ENCODE peak calls at places on chromosomes 7 and 10, in six cellular contexts. J is ovary, R is tibial nerve, I is HepG2, H is A549, Z is K562. S is an unnamed sample.

GRCh38 chr10:125141150-125141859 is 19.1 kb downstream of the CTBP2 start:
- DNase-seq in J (no peak), R (no peak), I (no peak), H (no peak), Z (no peak), S (no peak)

GRCh38 chr10:123011987-123012386 is 3.2 kb downstream of the ACADSB start:
- DNase-seq in J (no peak), R (no peak), I (no peak), H (no peak), Z (no peak), S (no peak)

GRCh38 chr10:3539696-3540383 is 245.2 kb downstream of the KLF6 start:
- DNase-seq in J (no peak), R (no peak), I (no peak), H (no peak), Z (no peak), S (no peak)

GRCh38 chr7:23266918-23267317 is 20.3 kb downstream of the GPNMB start:
- DNase-seq in J (no peak), R (no peak), I (no peak), H (no peak), Z (no peak), S (no peak)

GRCh38 chr7:141071260-141071854 is 2.5 kb upstream of the TMEM178B start:
- DNase-seq in J (no peak), R (no peak), I (peak), H (peak), Z (peak), S (no peak)

GRCh38 chr10:61634711-61635110 is 28.0 kb upstream of the CABCOCO1 start:
- DNase-seq in J (no peak), R (no peak), I (no peak), H (no peak), Z (no peak), S (no peak)

GRCh38 chr10:29734980-29735627 is 100.3 kb upstream of the SVIL start:
- DNase-seq in J (peak), R (peak), I (no peak), H (peak), Z (no peak), S (no peak)

GRCh38 chr10:103154464-103155299 is 38.4 kb downstream of the NT5C2 start:
- DNase-seq in J (no peak), R (no peak), I (peak), H (no peak), Z (no peak), S (no peak)

GRCh38 chr10:16952010-16952550 is 134.9 kb upstream of the RSU1 start:
- DNase-seq in J (no peak), R (no peak), I (no peak), H (no peak), Z (no peak), S (no peak)

GRCh38 chr7:9407816-9408215 is 974.4 kb downstream of the NXPH1 start:
- DNase-seq in J (no peak), R (no peak), I (no peak), H (no peak), Z (no peak), S (no peak)

GRCh38 chr10:70476249-70477035 is 2.1 kb upstream of the PALD1 start:
- DNase-seq in J (no peak), R (no peak), I (no peak), H (no peak), Z (no peak), S (no peak)

GRCh38 chr7:150339369-150339768 is 2.1 kb downstream of the RARRES2 start:
- DNase-seq in J (no peak), R (no peak), I (no peak), H (no peak), Z (no peak), S (no peak)

GRCh38 chr7:140649566-140650205 is 9.1 kb upstream of the DENND2A start:
- DNase-seq in J (no peak), R (no peak), I (no peak), H (no peak), Z (no peak), S (no peak)

GRCh38 chr7:149005427-149006344 is 22.6 kb downstream of the PDIA4 start:
- DNase-seq in J (peak), R (peak), I (peak), H (peak), Z (peak), S (peak)

GRCh38 chr10:18665079-18665478 is 5.8 kb downstream of the ARL5B start:
- DNase-seq in J (no peak), R (no peak), I (no peak), H (no peak), Z (no peak), S (no peak)

GRCh38 chr7:92698237-92698841 is 108.1 kb upstream of the FAM133B start:
- DNase-seq in J (no peak), R (no peak), I (peak), H (peak), Z (no peak), S (no peak)

GRCh38 chr7:24732646-24733413 is 24.4 kb downstream of the GSDME start:
- DNase-seq in J (no peak), R (no peak), I (peak), H (no peak), Z (no peak), S (peak)

GRCh38 chr10:125209591-125210373 is 49.4 kb upstream of the CTBP2 start:
- DNase-seq in J (peak), R (no peak), I (no peak), H (no peak), Z (no peak), S (no peak)

GRCh38 chr7:120915314-120915713 is 35.3 kb upstream of the ING3 start:
- DNase-seq in J (no peak), R (no peak), I (no peak), H (no peak), Z (no peak), S (no peak)

GRCh38 chr7:27329917-27330316 is 87.3 kb downstream of the EVX1 start:
- DNase-seq in J (no peak), R (no peak), I (no peak), H (peak), Z (no peak), S (no peak)

GRCh38 chr10:84348860-84349259 is 20.5 kb downstream of the CCSER2 start:
- DNase-seq in J (no peak), R (no peak), I (no peak), H (no peak), Z (no peak), S (no peak)

GRCh38 chr10:93566435-93567276 is at the start of gene FFAR4:
- DNase-seq in J (no peak), R (no peak), I (no peak), H (peak), Z (no peak), S (no peak)

GRCh38 chr10:108812906-108813305 is 1110.4 kb downstream of the XPNPEP1 start:
- DNase-seq in J (no peak), R (no peak), I (no peak), H (no peak), Z (no peak), S (no peak)

GRCh38 chr10:108812296-108812695 is 1111.0 kb downstream of the XPNPEP1 start:
- DNase-seq in J (no peak), R (no peak), I (no peak), H (no peak), Z (no peak), S (no peak)

GRCh38 chr10:108817572-108817971 is 1105.7 kb downstream of the XPNPEP1 start:
- DNase-seq in J (no peak), R (no peak), I (no peak), H (no peak), Z (no peak), S (no peak)

GRCh38 chr10:108817125-108817524 is 1106.2 kb downstream of the XPNPEP1 start:
- DNase-seq in J (no peak), R (no peak), I (no peak), H (no peak), Z (no peak), S (no peak)
- TF ChIP-seq EP300 in J (no peak), R (no peak), I (no peak), H (no peak), Z (no peak), S (no peak)

DNA sequence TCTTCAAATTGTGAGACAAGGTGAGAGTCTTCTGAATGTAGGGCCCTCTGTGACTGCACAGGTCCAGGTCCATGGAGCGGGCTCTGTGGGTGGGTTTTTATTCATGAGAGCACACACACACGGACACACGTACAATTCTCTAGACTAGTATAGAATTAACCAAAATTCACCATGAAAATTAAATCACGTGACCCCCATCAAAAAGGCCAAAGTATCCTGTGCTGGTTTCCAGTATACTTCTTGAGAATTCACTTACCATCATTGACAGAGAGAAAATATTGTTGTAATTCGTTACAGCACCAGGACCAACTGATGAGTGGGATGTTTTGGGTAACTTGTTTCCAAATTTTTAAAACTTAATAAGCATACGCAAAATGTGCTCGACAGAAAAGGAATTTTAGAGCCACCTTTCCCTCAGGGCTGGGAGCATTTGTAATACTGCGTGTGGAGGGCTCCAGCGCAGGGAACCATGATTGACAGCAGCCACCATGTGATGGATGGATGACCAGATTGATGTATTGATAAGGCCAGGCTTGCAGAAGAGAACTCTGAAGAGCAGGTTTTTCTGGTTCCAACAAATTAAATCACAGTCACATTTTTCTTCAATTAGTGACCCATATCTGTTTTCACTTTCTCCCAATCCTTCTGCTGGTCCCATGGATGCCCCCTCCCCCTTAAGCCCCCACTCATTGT is 14.9 kb upstream of the DNTT start:
- DNase-seq in J (no peak), R (no peak), I (no peak), H (no peak), Z (no peak), S (no peak)
- TF ChIP-seq EP300 in J (no peak), R (no peak), I (no peak), H (no peak), Z (no peak), S (no peak)

GRCh38 chr7:131489881-131490280 is 66.5 kb downstream of the PODXL start:
- DNase-seq in J (no peak), R (no peak), I (no peak), H (no peak), Z (no peak), S (no peak)
- TF ChIP-seq EP300 in J (no peak), R (no peak), I (no peak), H (no peak), Z (no peak), S (no peak)

GRCh38 chr10:86321568-86321967 is 45.0 kb downstream of the GRID1 start:
- DNase-seq in J (no peak), R (no peak), I (no peak), H (no peak), Z (no peak), S (no peak)

GRCh38 chr10:86316274-86316835 is 50.2 kb downstream of the GRID1 start:
- DNase-seq in J (no peak), R (no peak), I (no peak), H (no peak), Z (no peak), S (no peak)

GRCh38 chr10:86316990-86317389 is 49.6 kb downstream of the GRID1 start:
- DNase-seq in J (no peak), R (no peak), I (no peak), H (no peak), Z (no peak), S (no peak)

GRCh38 chr10:86317949-86318725 is 48.5 kb downstream of the GRID1 start:
- DNase-seq in J (no peak), R (no peak), I (no peak), H (no peak), Z (no peak), S (no peak)

GRCh38 chr10:86319626-86320025 is 47.0 kb downstream of the GRID1 start:
- DNase-seq in J (no peak), R (no peak), I (no peak), H (no peak), Z (no peak), S (no peak)
- TF ChIP-seq EP300 in J (no peak), R (no peak), I (no peak), H (no peak), Z (no peak), S (no peak)

GRCh38 chr7:33065981-33066380 is 3.4 kb upstream of the NT5C3A start:
- DNase-seq in J (no peak), R (no peak), I (no peak), H (no peak), Z (no peak), S (no peak)

GRCh38 chr7:33059635-33060034 is 2.9 kb downstream of the NT5C3A start:
- DNase-seq in J (no peak), R (no peak), I (no peak), H (no peak), Z (no peak), S (no peak)

GRCh38 chr7:33062782-33063443 is 337 bp upstream of the NT5C3A start:
- DNase-seq in J (peak), R (peak), I (peak), H (peak), Z (peak), S (peak)

GRCh38 chr7:33061282-33061928 is 1.2 kb downstream of the NT5C3A start:
- DNase-seq in J (no peak), R (no peak), I (no peak), H (no peak), Z (no peak), S (no peak)

DNA sequence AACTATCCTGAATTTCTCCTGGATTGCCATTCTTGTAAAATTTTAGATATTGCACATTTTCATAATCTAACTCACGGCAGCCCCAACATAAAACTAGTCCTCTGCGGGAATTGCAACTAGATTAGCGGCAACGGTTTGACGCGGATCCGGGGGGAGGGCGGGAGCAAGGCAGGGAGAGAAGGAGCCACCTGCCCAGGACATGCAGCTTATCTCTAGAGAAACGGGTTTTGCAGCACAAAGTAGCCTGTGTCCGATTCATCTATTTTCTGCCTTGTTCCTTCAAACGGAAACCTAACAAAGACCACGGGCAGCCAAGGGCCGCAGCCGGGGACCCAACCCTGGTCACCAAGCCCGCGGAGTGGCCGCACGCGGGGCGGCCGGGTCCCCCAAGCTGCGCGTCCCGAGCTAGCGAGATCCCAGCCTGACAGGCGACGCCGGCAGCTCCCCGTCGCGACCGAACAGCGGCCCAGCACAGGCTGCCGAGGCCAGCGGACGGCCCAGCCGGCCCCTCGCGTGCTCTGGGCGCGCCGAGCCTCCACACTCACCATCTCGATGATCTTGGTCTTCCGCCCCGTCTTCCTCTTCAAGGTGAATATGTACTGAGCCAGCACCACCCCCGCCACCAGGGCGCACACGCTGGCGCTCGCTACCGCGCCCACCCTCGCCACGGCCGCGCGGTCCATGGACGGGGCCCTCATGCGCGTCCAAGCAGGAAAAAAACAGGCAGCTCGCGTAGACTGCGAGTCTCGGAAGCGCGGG is at the start of gene NT5C3A:
- DNase-seq in J (no peak), R (no peak), I (no peak), H (peak), Z (peak), S (no peak)
- TF ChIP-seq EP300 in J (no peak), R (no peak), I (no peak), H (no peak), Z (no peak), S (no peak)

DNA sequence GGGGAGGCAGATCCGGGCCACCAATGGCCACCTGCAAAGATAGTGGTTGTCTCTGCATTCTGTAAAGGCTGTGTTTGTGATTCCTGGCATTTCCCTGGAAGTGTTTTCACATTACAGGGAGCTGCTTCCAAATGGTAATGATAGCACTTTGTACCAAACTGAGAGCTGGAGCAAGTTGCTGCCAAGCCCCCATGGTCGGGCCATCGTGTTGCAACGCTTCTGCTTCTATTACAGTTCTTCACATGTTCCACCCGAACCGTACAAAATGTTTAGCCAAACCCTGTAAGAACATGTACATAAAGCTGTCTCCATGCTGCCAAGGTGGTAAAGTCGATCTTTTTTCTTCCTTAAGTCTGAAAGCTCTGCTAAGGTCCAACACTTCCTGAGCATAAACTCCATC is 397.7 kb upstream of the NFE2L3 start:
- DNase-seq in J (peak), R (no peak), I (no peak), H (no peak), Z (no peak), S (no peak)
- TF ChIP-seq EP300 in J (no peak), R (no peak), I (no peak), H (no peak), Z (no peak), S (no peak)

GRCh38 chr10:68001000-68001399 is 74.1 kb downstream of the HERC4 start:
- DNase-seq in J (no peak), R (no peak), I (no peak), H (no peak), Z (no peak), S (no peak)
- TF ChIP-seq EP300 in J (no peak), R (no peak), I (no peak), H (no peak), Z (no peak), S (no peak)